ENCODE peak calls at places on chromosomes 2 and 18, in eight cellular contexts. One of them, this sample, is unnamed.

GRCh38 chr2:173909846-173910245 is 55.3 kb downstream of the SP3 start:
- DNase-seq in psoas muscle: no peak
- DNase-seq in GM10248: no peak
- DNase-seq in KBM-7: no peak
- DNase-seq in stimulated activated CD8-positive, alpha-beta memory T cell treated with anti-CD3 and anti-CD28 coated beads, Interleukin-15, amount 100 ng/mL, for 1 hour: no peak
- DNase-seq in central memory CD4-positive, alpha-beta T cell: no peak
- DNase-seq in stimulated activated CD4-positive, alpha-beta T cell treated with anti-CD3 and anti-CD28 coated beads, Interleukin-1b, Interleukin-23, amount 100 ng/mL, for 24 hours: no peak
- DNase-seq in AG08396: no peak
- DNase-seq in this sample: no peak

GRCh38 chr18:14971461-14972185 is 223.7 kb downstream of the ANKRD30B start:
- DNase-seq in psoas muscle: no peak
- DNase-seq in GM10248: no peak
- DNase-seq in KBM-7: no peak
- DNase-seq in stimulated activated CD8-positive, alpha-beta memory T cell treated with anti-CD3 and anti-CD28 coated beads, Interleukin-15, amount 100 ng/mL, for 1 hour: no peak
- DNase-seq in central memory CD4-positive, alpha-beta T cell: no peak
- DNase-seq in stimulated activated CD4-positive, alpha-beta T cell treated with anti-CD3 and anti-CD28 coated beads, Interleukin-1b, Interleukin-23, amount 100 ng/mL, for 24 hours: no peak
- DNase-seq in AG08396: peak; percentile 21
- DNase-seq in this sample: no peak

GRCh38 chr2:45332094-45332493 is 279.0 kb downstream of the SRBD1 start:
- DNase-seq in psoas muscle: no peak
- DNase-seq in GM10248: no peak
- DNase-seq in KBM-7: peak; percentile 24
- DNase-seq in stimulated activated CD8-positive, alpha-beta memory T cell treated with anti-CD3 and anti-CD28 coated beads, Interleukin-15, amount 100 ng/mL, for 1 hour: no peak
- DNase-seq in central memory CD4-positive, alpha-beta T cell: no peak
- DNase-seq in stimulated activated CD4-positive, alpha-beta T cell treated with anti-CD3 and anti-CD28 coated beads, Interleukin-1b, Interleukin-23, amount 100 ng/mL, for 24 hours: no peak
- DNase-seq in AG08396: no peak
- DNase-seq in this sample: no peak

GRCh38 chr18:50320719-50321118 is 33.2 kb upstream of the CXXC1 start:
- DNase-seq in psoas muscle: no peak
- DNase-seq in GM10248: no peak
- DNase-seq in KBM-7: no peak
- DNase-seq in stimulated activated CD8-positive, alpha-beta memory T cell treated with anti-CD3 and anti-CD28 coated beads, Interleukin-15, amount 100 ng/mL, for 1 hour: no peak
- DNase-seq in central memory CD4-positive, alpha-beta T cell: no peak
- DNase-seq in stimulated activated CD4-positive, alpha-beta T cell treated with anti-CD3 and anti-CD28 coated beads, Interleukin-1b, Interleukin-23, amount 100 ng/mL, for 24 hours: no peak
- DNase-seq in AG08396: no peak
- DNase-seq in this sample: no peak

GRCh38 chr2:169131587-169132512 is 62.5 kb downstream of the DHRS9 start:
- DNase-seq in psoas muscle: no peak
- DNase-seq in GM10248: peak; percentile 60
- DNase-seq in KBM-7: peak; percentile 53
- DNase-seq in stimulated activated CD8-positive, alpha-beta memory T cell treated with anti-CD3 and anti-CD28 coated beads, Interleukin-15, amount 100 ng/mL, for 1 hour: no peak
- DNase-seq in central memory CD4-positive, alpha-beta T cell: peak; percentile 53
- DNase-seq in stimulated activated CD4-positive, alpha-beta T cell treated with anti-CD3 and anti-CD28 coated beads, Interleukin-1b, Interleukin-23, amount 100 ng/mL, for 24 hours: no peak
- DNase-seq in AG08396: peak; percentile 36
- DNase-seq in this sample: no peak

GRCh38 chr2:30300456-30301221 is 69.3 kb downstream of the LBH start:
- DNase-seq in psoas muscle: no peak
- DNase-seq in GM10248: no peak
- DNase-seq in KBM-7: no peak
- DNase-seq in stimulated activated CD8-positive, alpha-beta memory T cell treated with anti-CD3 and anti-CD28 coated beads, Interleukin-15, amount 100 ng/mL, for 1 hour: no peak
- DNase-seq in central memory CD4-positive, alpha-beta T cell: no peak
- DNase-seq in stimulated activated CD4-positive, alpha-beta T cell treated with anti-CD3 and anti-CD28 coated beads, Interleukin-1b, Interleukin-23, amount 100 ng/mL, for 24 hours: no peak
- DNase-seq in AG08396: peak; percentile 77
- DNase-seq in this sample: no peak

GRCh38 chr2:232549655-232550350 is 554 bp downstream of the TIGD1 start:
- DNase-seq in psoas muscle: no peak
- DNase-seq in GM10248: no peak
- DNase-seq in KBM-7: no peak
- DNase-seq in stimulated activated CD8-positive, alpha-beta memory T cell treated with anti-CD3 and anti-CD28 coated beads, Interleukin-15, amount 100 ng/mL, for 1 hour: no peak
- DNase-seq in central memory CD4-positive, alpha-beta T cell: no peak
- DNase-seq in stimulated activated CD4-positive, alpha-beta T cell treated with anti-CD3 and anti-CD28 coated beads, Interleukin-1b, Interleukin-23, amount 100 ng/mL, for 24 hours: no peak
- DNase-seq in AG08396: no peak
- DNase-seq in this sample: no peak

GRCh38 chr2:26840937-26841610 is 6.9 kb upstream of the DPYSL5 start:
- DNase-seq in psoas muscle: no peak
- DNase-seq in GM10248: no peak
- DNase-seq in KBM-7: peak; percentile 48
- DNase-seq in stimulated activated CD8-positive, alpha-beta memory T cell treated with anti-CD3 and anti-CD28 coated beads, Interleukin-15, amount 100 ng/mL, for 1 hour: no peak
- DNase-seq in central memory CD4-positive, alpha-beta T cell: no peak
- DNase-seq in stimulated activated CD4-positive, alpha-beta T cell treated with anti-CD3 and anti-CD28 coated beads, Interleukin-1b, Interleukin-23, amount 100 ng/mL, for 24 hours: no peak
- DNase-seq in AG08396: no peak
- DNase-seq in this sample: no peak

GRCh38 chr2:88239781-88240180 is 69.6 kb downstream of the THNSL2 start:
- DNase-seq in psoas muscle: no peak
- DNase-seq in GM10248: no peak
- DNase-seq in KBM-7: peak; percentile 20
- DNase-seq in stimulated activated CD8-positive, alpha-beta memory T cell treated with anti-CD3 and anti-CD28 coated beads, Interleukin-15, amount 100 ng/mL, for 1 hour: no peak
- DNase-seq in central memory CD4-positive, alpha-beta T cell: no peak
- DNase-seq in stimulated activated CD4-positive, alpha-beta T cell treated with anti-CD3 and anti-CD28 coated beads, Interleukin-1b, Interleukin-23, amount 100 ng/mL, for 24 hours: no peak
- DNase-seq in AG08396: no peak
- DNase-seq in this sample: no peak

GRCh38 chr2:47904903-47905453 is 1.3 kb downstream of the FBXO11 start:
- DNase-seq in psoas muscle: peak; percentile 41
- DNase-seq in GM10248: peak; percentile 26
- DNase-seq in KBM-7: peak; percentile 48
- DNase-seq in stimulated activated CD8-positive, alpha-beta memory T cell treated with anti-CD3 and anti-CD28 coated beads, Interleukin-15, amount 100 ng/mL, for 1 hour: no peak
- DNase-seq in central memory CD4-positive, alpha-beta T cell: no peak
- DNase-seq in stimulated activated CD4-positive, alpha-beta T cell treated with anti-CD3 and anti-CD28 coated beads, Interleukin-1b, Interleukin-23, amount 100 ng/mL, for 24 hours: no peak
- DNase-seq in AG08396: no peak
- DNase-seq in this sample: no peak

GRCh38 chr2:128607440-128607839 is 288.8 kb upstream of the HS6ST1 start:
- DNase-seq in psoas muscle: no peak
- DNase-seq in GM10248: no peak
- DNase-seq in KBM-7: no peak
- DNase-seq in stimulated activated CD8-positive, alpha-beta memory T cell treated with anti-CD3 and anti-CD28 coated beads, Interleukin-15, amount 100 ng/mL, for 1 hour: no peak
- DNase-seq in central memory CD4-positive, alpha-beta T cell: no peak
- DNase-seq in stimulated activated CD4-positive, alpha-beta T cell treated with anti-CD3 and anti-CD28 coated beads, Interleukin-1b, Interleukin-23, amount 100 ng/mL, for 24 hours: no peak
- DNase-seq in AG08396: no peak
- DNase-seq in this sample: no peak

GRCh38 chr2:168998609-168999211 is 32.4 kb downstream of the ABCB11 start:
- DNase-seq in psoas muscle: no peak
- DNase-seq in GM10248: no peak
- DNase-seq in KBM-7: no peak
- DNase-seq in stimulated activated CD8-positive, alpha-beta memory T cell treated with anti-CD3 and anti-CD28 coated beads, Interleukin-15, amount 100 ng/mL, for 1 hour: no peak
- DNase-seq in central memory CD4-positive, alpha-beta T cell: no peak
- DNase-seq in stimulated activated CD4-positive, alpha-beta T cell treated with anti-CD3 and anti-CD28 coated beads, Interleukin-1b, Interleukin-23, amount 100 ng/mL, for 24 hours: no peak
- DNase-seq in AG08396: no peak
- DNase-seq in this sample: no peak

GRCh38 chr18:32349728-32350395 is 120.8 kb downstream of the GAREM1 start:
- DNase-seq in psoas muscle: peak; percentile 45
- DNase-seq in GM10248: no peak
- DNase-seq in KBM-7: no peak
- DNase-seq in stimulated activated CD8-positive, alpha-beta memory T cell treated with anti-CD3 and anti-CD28 coated beads, Interleukin-15, amount 100 ng/mL, for 1 hour: no peak
- DNase-seq in central memory CD4-positive, alpha-beta T cell: no peak
- DNase-seq in stimulated activated CD4-positive, alpha-beta T cell treated with anti-CD3 and anti-CD28 coated beads, Interleukin-1b, Interleukin-23, amount 100 ng/mL, for 24 hours: no peak
- DNase-seq in AG08396: peak; percentile 61
- DNase-seq in this sample: peak; percentile 3

GRCh38 chr2:38863061-38863695 is 12.6 kb downstream of the DHX57 start:
- DNase-seq in psoas muscle: no peak
- DNase-seq in GM10248: peak; percentile 44
- DNase-seq in KBM-7: no peak
- DNase-seq in stimulated activated CD8-positive, alpha-beta memory T cell treated with anti-CD3 and anti-CD28 coated beads, Interleukin-15, amount 100 ng/mL, for 1 hour: no peak
- DNase-seq in central memory CD4-positive, alpha-beta T cell: no peak
- DNase-seq in stimulated activated CD4-positive, alpha-beta T cell treated with anti-CD3 and anti-CD28 coated beads, Interleukin-1b, Interleukin-23, amount 100 ng/mL, for 24 hours: no peak
- DNase-seq in AG08396: no peak
- DNase-seq in this sample: no peak

GRCh38 chr2:104733544-104733943 is 120.4 kb upstream of the POU3F3 start:
- DNase-seq in psoas muscle: no peak
- DNase-seq in GM10248: no peak
- DNase-seq in KBM-7: peak; percentile 67
- DNase-seq in stimulated activated CD8-positive, alpha-beta memory T cell treated with anti-CD3 and anti-CD28 coated beads, Interleukin-15, amount 100 ng/mL, for 1 hour: no peak
- DNase-seq in central memory CD4-positive, alpha-beta T cell: no peak
- DNase-seq in stimulated activated CD4-positive, alpha-beta T cell treated with anti-CD3 and anti-CD28 coated beads, Interleukin-1b, Interleukin-23, amount 100 ng/mL, for 24 hours: no peak
- DNase-seq in AG08396: no peak
- DNase-seq in this sample: no peak

GRCh38 chr2:236603361-236604015 is 33.9 kb downstream of the ACKR3 start:
- DNase-seq in psoas muscle: no peak
- DNase-seq in GM10248: no peak
- DNase-seq in KBM-7: no peak
- DNase-seq in stimulated activated CD8-positive, alpha-beta memory T cell treated with anti-CD3 and anti-CD28 coated beads, Interleukin-15, amount 100 ng/mL, for 1 hour: no peak
- DNase-seq in central memory CD4-positive, alpha-beta T cell: no peak
- DNase-seq in stimulated activated CD4-positive, alpha-beta T cell treated with anti-CD3 and anti-CD28 coated beads, Interleukin-1b, Interleukin-23, amount 100 ng/mL, for 24 hours: no peak
- DNase-seq in AG08396: no peak
- DNase-seq in this sample: no peak

GRCh38 chr18:48931680-48932461 is 18.9 kb downstream of the SMAD7 start:
- DNase-seq in psoas muscle: no peak
- DNase-seq in GM10248: peak; percentile 74
- DNase-seq in KBM-7: no peak
- DNase-seq in stimulated activated CD8-positive, alpha-beta memory T cell treated with anti-CD3 and anti-CD28 coated beads, Interleukin-15, amount 100 ng/mL, for 1 hour: no peak
- DNase-seq in central memory CD4-positive, alpha-beta T cell: peak; percentile 41
- DNase-seq in stimulated activated CD4-positive, alpha-beta T cell treated with anti-CD3 and anti-CD28 coated beads, Interleukin-1b, Interleukin-23, amount 100 ng/mL, for 24 hours: no peak
- DNase-seq in AG08396: no peak
- DNase-seq in this sample: no peak

GRCh38 chr2:110906613-110907365 is 174.4 kb downstream of the ACOXL start:
- DNase-seq in psoas muscle: no peak
- DNase-seq in GM10248: no peak
- DNase-seq in KBM-7: no peak
- DNase-seq in stimulated activated CD8-positive, alpha-beta memory T cell treated with anti-CD3 and anti-CD28 coated beads, Interleukin-15, amount 100 ng/mL, for 1 hour: no peak
- DNase-seq in central memory CD4-positive, alpha-beta T cell: no peak
- DNase-seq in stimulated activated CD4-positive, alpha-beta T cell treated with anti-CD3 and anti-CD28 coated beads, Interleukin-1b, Interleukin-23, amount 100 ng/mL, for 24 hours: no peak
- DNase-seq in AG08396: no peak
- DNase-seq in this sample: no peak

GRCh38 chr18:13300796-13301195 is 82.2 kb downstream of the LDLRAD4 start:
- DNase-seq in psoas muscle: no peak
- DNase-seq in GM10248: no peak
- DNase-seq in KBM-7: no peak
- DNase-seq in stimulated activated CD8-positive, alpha-beta memory T cell treated with anti-CD3 and anti-CD28 coated beads, Interleukin-15, amount 100 ng/mL, for 1 hour: no peak
- DNase-seq in central memory CD4-positive, alpha-beta T cell: no peak
- DNase-seq in stimulated activated CD4-positive, alpha-beta T cell treated with anti-CD3 and anti-CD28 coated beads, Interleukin-1b, Interleukin-23, amount 100 ng/mL, for 24 hours: no peak
- DNase-seq in AG08396: no peak
- DNase-seq in this sample: no peak

GRCh38 chr2:172085460-172086159 is at the start of gene DLX1:
- DNase-seq in psoas muscle: no peak
- DNase-seq in GM10248: no peak
- DNase-seq in KBM-7: no peak
- DNase-seq in stimulated activated CD8-positive, alpha-beta memory T cell treated with anti-CD3 and anti-CD28 coated beads, Interleukin-15, amount 100 ng/mL, for 1 hour: no peak
- DNase-seq in central memory CD4-positive, alpha-beta T cell: no peak
- DNase-seq in stimulated activated CD4-positive, alpha-beta T cell treated with anti-CD3 and anti-CD28 coated beads, Interleukin-1b, Interleukin-23, amount 100 ng/mL, for 24 hours: no peak
- DNase-seq in AG08396: no peak
- DNase-seq in this sample: no peak

GRCh38 chr2:19228720-19229119 is 129.7 kb downstream of the OSR1 start:
- DNase-seq in psoas muscle: no peak
- DNase-seq in GM10248: no peak
- DNase-seq in KBM-7: no peak
- DNase-seq in stimulated activated CD8-positive, alpha-beta memory T cell treated with anti-CD3 and anti-CD28 coated beads, Interleukin-15, amount 100 ng/mL, for 1 hour: no peak
- DNase-seq in central memory CD4-positive, alpha-beta T cell: no peak
- DNase-seq in stimulated activated CD4-positive, alpha-beta T cell treated with anti-CD3 and anti-CD28 coated beads, Interleukin-1b, Interleukin-23, amount 100 ng/mL, for 24 hours: no peak
- DNase-seq in AG08396: no peak
- DNase-seq in this sample: no peak

GRCh38 chr2:11867926-11868325 is 121.5 kb downstream of the LPIN1 start:
- DNase-seq in psoas muscle: no peak
- DNase-seq in GM10248: no peak
- DNase-seq in KBM-7: no peak
- DNase-seq in stimulated activated CD8-positive, alpha-beta memory T cell treated with anti-CD3 and anti-CD28 coated beads, Interleukin-15, amount 100 ng/mL, for 1 hour: no peak
- DNase-seq in central memory CD4-positive, alpha-beta T cell: no peak
- DNase-seq in stimulated activated CD4-positive, alpha-beta T cell treated with anti-CD3 and anti-CD28 coated beads, Interleukin-1b, Interleukin-23, amount 100 ng/mL, for 24 hours: no peak
- DNase-seq in AG08396: no peak
- DNase-seq in this sample: no peak

GRCh38 chr18:45686892-45687611 is 36.9 kb upstream of the SLC14A1 start:
- DNase-seq in psoas muscle: no peak
- DNase-seq in GM10248: peak; percentile 68
- DNase-seq in KBM-7: peak; percentile 90
- DNase-seq in stimulated activated CD8-positive, alpha-beta memory T cell treated with anti-CD3 and anti-CD28 coated beads, Interleukin-15, amount 100 ng/mL, for 1 hour: no peak
- DNase-seq in central memory CD4-positive, alpha-beta T cell: peak; percentile 78
- DNase-seq in stimulated activated CD4-positive, alpha-beta T cell treated with anti-CD3 and anti-CD28 coated beads, Interleukin-1b, Interleukin-23, amount 100 ng/mL, for 24 hours: no peak
- DNase-seq in AG08396: no peak
- DNase-seq in this sample: no peak

GRCh38 chr2:159211447-159212396 is 74.8 kb downstream of the WDSUB1 start:
- DNase-seq in psoas muscle: no peak
- DNase-seq in GM10248: no peak
- DNase-seq in KBM-7: no peak
- DNase-seq in stimulated activated CD8-positive, alpha-beta memory T cell treated with anti-CD3 and anti-CD28 coated beads, Interleukin-15, amount 100 ng/mL, for 1 hour: no peak
- DNase-seq in central memory CD4-positive, alpha-beta T cell: no peak
- DNase-seq in stimulated activated CD4-positive, alpha-beta T cell treated with anti-CD3 and anti-CD28 coated beads, Interleukin-1b, Interleukin-23, amount 100 ng/mL, for 24 hours: no peak
- DNase-seq in AG08396: no peak
- DNase-seq in this sample: no peak

GRCh38 chr2:220165401-220165800 is 538.0 kb downstream of the SLC4A3 start:
- DNase-seq in psoas muscle: no peak
- DNase-seq in GM10248: no peak
- DNase-seq in KBM-7: no peak
- DNase-seq in stimulated activated CD8-positive, alpha-beta memory T cell treated with anti-CD3 and anti-CD28 coated beads, Interleukin-15, amount 100 ng/mL, for 1 hour: no peak
- DNase-seq in central memory CD4-positive, alpha-beta T cell: no peak
- DNase-seq in stimulated activated CD4-positive, alpha-beta T cell treated with anti-CD3 and anti-CD28 coated beads, Interleukin-1b, Interleukin-23, amount 100 ng/mL, for 24 hours: no peak
- DNase-seq in AG08396: no peak
- DNase-seq in this sample: no peak

GRCh38 chr2:158131919-158132566 is 30.4 kb downstream of the UPP2 start:
- DNase-seq in psoas muscle: no peak
- DNase-seq in GM10248: no peak
- DNase-seq in KBM-7: no peak
- DNase-seq in stimulated activated CD8-positive, alpha-beta memory T cell treated with anti-CD3 and anti-CD28 coated beads, Interleukin-15, amount 100 ng/mL, for 1 hour: no peak
- DNase-seq in central memory CD4-positive, alpha-beta T cell: no peak
- DNase-seq in stimulated activated CD4-positive, alpha-beta T cell treated with anti-CD3 and anti-CD28 coated beads, Interleukin-1b, Interleukin-23, amount 100 ng/mL, for 24 hours: no peak
- DNase-seq in AG08396: no peak
- DNase-seq in this sample: no peak

GRCh38 chr2:37020212-37020886 is 54.0 kb upstream of the STRN start:
- DNase-seq in psoas muscle: peak; percentile 72
- DNase-seq in GM10248: no peak
- DNase-seq in KBM-7: no peak
- DNase-seq in stimulated activated CD8-positive, alpha-beta memory T cell treated with anti-CD3 and anti-CD28 coated beads, Interleukin-15, amount 100 ng/mL, for 1 hour: no peak
- DNase-seq in central memory CD4-positive, alpha-beta T cell: no peak
- DNase-seq in stimulated activated CD4-positive, alpha-beta T cell treated with anti-CD3 and anti-CD28 coated beads, Interleukin-1b, Interleukin-23, amount 100 ng/mL, for 24 hours: no peak
- DNase-seq in AG08396: peak; percentile 82
- DNase-seq in this sample: no peak

GRCh38 chr2:159117658-159118057 is 149.2 kb downstream of the TANC1 start:
- DNase-seq in psoas muscle: no peak
- DNase-seq in GM10248: no peak
- DNase-seq in KBM-7: no peak
- DNase-seq in stimulated activated CD8-positive, alpha-beta memory T cell treated with anti-CD3 and anti-CD28 coated beads, Interleukin-15, amount 100 ng/mL, for 1 hour: no peak
- DNase-seq in central memory CD4-positive, alpha-beta T cell: no peak
- DNase-seq in stimulated activated CD4-positive, alpha-beta T cell treated with anti-CD3 and anti-CD28 coated beads, Interleukin-1b, Interleukin-23, amount 100 ng/mL, for 24 hours: no peak
- DNase-seq in AG08396: no peak
- DNase-seq in this sample: no peak

GRCh38 chr18:33505798-33506197 is 65.3 kb upstream of the CCDC178 start:
- DNase-seq in psoas muscle: no peak
- DNase-seq in GM10248: no peak
- DNase-seq in KBM-7: no peak
- DNase-seq in stimulated activated CD8-positive, alpha-beta memory T cell treated with anti-CD3 and anti-CD28 coated beads, Interleukin-15, amount 100 ng/mL, for 1 hour: no peak
- DNase-seq in central memory CD4-positive, alpha-beta T cell: no peak
- DNase-seq in stimulated activated CD4-positive, alpha-beta T cell treated with anti-CD3 and anti-CD28 coated beads, Interleukin-1b, Interleukin-23, amount 100 ng/mL, for 24 hours: no peak
- DNase-seq in AG08396: no peak
- DNase-seq in this sample: no peak

GRCh38 chr18:61851940-61852451 is 40.8 kb downstream of the RNF152 start:
- DNase-seq in psoas muscle: no peak
- DNase-seq in GM10248: no peak
- DNase-seq in KBM-7: no peak
- DNase-seq in stimulated activated CD8-positive, alpha-beta memory T cell treated with anti-CD3 and anti-CD28 coated beads, Interleukin-15, amount 100 ng/mL, for 1 hour: no peak
- DNase-seq in central memory CD4-positive, alpha-beta T cell: no peak
- DNase-seq in stimulated activated CD4-positive, alpha-beta T cell treated with anti-CD3 and anti-CD28 coated beads, Interleukin-1b, Interleukin-23, amount 100 ng/mL, for 24 hours: no peak
- DNase-seq in AG08396: no peak
- DNase-seq in this sample: no peak

GRCh38 chr2:102510791-102511575 is 38.0 kb downstream of the SLC9A4 start:
- DNase-seq in psoas muscle: no peak
- DNase-seq in GM10248: no peak
- DNase-seq in KBM-7: no peak
- DNase-seq in stimulated activated CD8-positive, alpha-beta memory T cell treated with anti-CD3 and anti-CD28 coated beads, Interleukin-15, amount 100 ng/mL, for 1 hour: no peak
- DNase-seq in central memory CD4-positive, alpha-beta T cell: no peak
- DNase-seq in stimulated activated CD4-positive, alpha-beta T cell treated with anti-CD3 and anti-CD28 coated beads, Interleukin-1b, Interleukin-23, amount 100 ng/mL, for 24 hours: no peak
- DNase-seq in AG08396: no peak
- DNase-seq in this sample: no peak

GRCh38 chr18:3839481-3840075 is 389.6 kb downstream of the TGIF1 start:
- DNase-seq in psoas muscle: no peak
- DNase-seq in GM10248: no peak
- DNase-seq in KBM-7: no peak
- DNase-seq in stimulated activated CD8-positive, alpha-beta memory T cell treated with anti-CD3 and anti-CD28 coated beads, Interleukin-15, amount 100 ng/mL, for 1 hour: no peak
- DNase-seq in central memory CD4-positive, alpha-beta T cell: no peak
- DNase-seq in stimulated activated CD4-positive, alpha-beta T cell treated with anti-CD3 and anti-CD28 coated beads, Interleukin-1b, Interleukin-23, amount 100 ng/mL, for 24 hours: no peak
- DNase-seq in AG08396: no peak
- DNase-seq in this sample: no peak

GRCh38 chr18:50275503-50276036 is 5.8 kb downstream of the MBD1 start:
- DNase-seq in psoas muscle: no peak
- DNase-seq in GM10248: no peak
- DNase-seq in KBM-7: no peak
- DNase-seq in stimulated activated CD8-positive, alpha-beta memory T cell treated with anti-CD3 and anti-CD28 coated beads, Interleukin-15, amount 100 ng/mL, for 1 hour: no peak
- DNase-seq in central memory CD4-positive, alpha-beta T cell: no peak
- DNase-seq in stimulated activated CD4-positive, alpha-beta T cell treated with anti-CD3 and anti-CD28 coated beads, Interleukin-1b, Interleukin-23, amount 100 ng/mL, for 24 hours: no peak
- DNase-seq in AG08396: no peak
- DNase-seq in this sample: no peak

GRCh38 chr2:182550234-182550633 is 123.4 kb upstream of the PDE1A start:
- DNase-seq in psoas muscle: no peak
- DNase-seq in GM10248: no peak
- DNase-seq in KBM-7: no peak
- DNase-seq in stimulated activated CD8-positive, alpha-beta memory T cell treated with anti-CD3 and anti-CD28 coated beads, Interleukin-15, amount 100 ng/mL, for 1 hour: no peak
- DNase-seq in central memory CD4-positive, alpha-beta T cell: no peak
- DNase-seq in stimulated activated CD4-positive, alpha-beta T cell treated with anti-CD3 and anti-CD28 coated beads, Interleukin-1b, Interleukin-23, amount 100 ng/mL, for 24 hours: no peak
- DNase-seq in AG08396: no peak
- DNase-seq in this sample: no peak

This sample was measured in NCI-H1048.